ENCODE peak calls at places on chromosomes 5 and 9, in four cellular contexts. R is HEK293T, K is HepG2, N is K562. F is an unnamed sample.

GRCh38 chr5:118441956-118442355 is 546.4 kb downstream of the DTWD2 start:
- DNase-seq in R (no peak), K (no peak), N (no peak), F (no peak)

GRCh38 chr9:93133641-93134017 is 422 bp downstream of the NINJ1 start:
- DNase-seq in R (peak), K (peak), N (peak), F (peak)

GRCh38 chr5:82540301-82540700 is 262.1 kb upstream of the RPS23 start:
- DNase-seq in R (no peak), K (no peak), N (no peak), F (no peak)

GRCh38 chr9:84710701-84711397 is 41.3 kb downstream of the NTRK2 start:
- DNase-seq in R (no peak), K (no peak), N (no peak), F (no peak)

GRCh38 chr9:83920469-83920941 is 727 bp downstream of the KIF27 start:
- DNase-seq in R (no peak), K (peak), N (peak), F (no peak)

GRCh38 chr5:170541146-170541769 is 37.4 kb downstream of the KCNIP1 start:
- DNase-seq in R (no peak), K (no peak), N (no peak), F (no peak)

GRCh38 chr5:92637247-92637646 is 943.8 kb downstream of the NR2F1-AS1 start:
- DNase-seq in R (no peak), K (no peak), N (no peak), F (no peak)

GRCh38 chr5:102068870-102069269 is 227.2 kb downstream of the SLCO4C1 start:
- DNase-seq in R (no peak), K (no peak), N (no peak), F (no peak)

GRCh38 chr5:34001231-34001935 is 6.5 kb downstream of the AMACR start:
- DNase-seq in R (no peak), K (peak), N (no peak), F (no peak)

GRCh38 chr5:175778951-175779475 is 92.4 kb upstream of the CPLX2 start:
- DNase-seq in R (no peak), K (peak), N (no peak), F (no peak)

GRCh38 chr5:118553662-118554061 is 434.7 kb downstream of the DTWD2 start:
- DNase-seq in R (no peak), K (no peak), N (no peak), F (no peak)

GRCh38 chr9:111658943-111659342 is 2.5 kb upstream of the GNG10 start:
- DNase-seq in R (no peak), K (no peak), N (no peak), F (no peak)

GRCh38 chr5:604391-604831 is 7.7 kb upstream of the CEP72 start:
- DNase-seq in R (no peak), K (no peak), N (no peak), F (no peak)

GRCh38 chr9:21931428-21931827 is 62.8 kb downstream of the CDKN2A start:
- DNase-seq in R (no peak), K (no peak), N (no peak), F (no peak)

GRCh38 chr9:72473474-72474241 is 47.8 kb upstream of the TMC1 start:
- DNase-seq in R (no peak), K (no peak), N (no peak), F (no peak)

GRCh38 chr9:136023401-136024225 is 62.4 kb upstream of the UBAC1 start:
- DNase-seq in R (no peak), K (no peak), N (no peak), F (peak)

GRCh38 chr5:59171131-59171530 is 588.3 kb downstream of the RAB3C start:
- DNase-seq in R (no peak), K (no peak), N (no peak), F (no peak)

GRCh38 chr5:59173568-59173967 is 590.7 kb downstream of the RAB3C start:
- DNase-seq in R (no peak), K (no peak), N (no peak), F (no peak)

GRCh38 chr5:59178071-59178470 is 595.2 kb downstream of the RAB3C start:
- DNase-seq in R (no peak), K (no peak), N (no peak), F (no peak)

GRCh38 chr5:59177644-59178043 is 594.8 kb downstream of the RAB3C start:
- DNase-seq in R (no peak), K (no peak), N (no peak), F (no peak)

GRCh38 chr5:59174248-59174844 is 591.5 kb downstream of the RAB3C start:
- DNase-seq in R (peak), K (peak), N (no peak), F (no peak)
- TF ChIP-seq ELF4 in R (no peak), K (no peak), N (no peak), F (no peak)

DNA sequence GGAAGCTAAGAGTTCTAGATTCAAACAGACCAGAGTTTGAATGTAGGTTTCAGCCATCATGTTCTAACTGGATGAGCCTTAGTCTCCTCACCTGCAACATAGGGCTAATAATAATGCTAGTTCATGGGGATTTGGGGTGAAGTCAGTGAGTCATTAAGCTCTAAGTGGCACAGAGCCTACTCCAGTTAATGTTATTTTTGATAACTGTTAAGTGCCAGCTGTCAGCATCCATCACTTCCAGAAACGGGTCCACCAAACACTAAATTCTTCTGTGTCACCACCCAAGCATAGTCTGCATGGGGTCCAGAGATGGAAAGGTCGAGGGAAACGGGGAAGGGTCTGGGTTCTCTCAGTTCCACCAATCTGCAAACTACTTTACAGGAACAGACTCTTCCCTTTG is 1.8 kb upstream of the TSC1 start:
- DNase-seq in R (no peak), K (no peak), N (no peak), F (no peak)
- TF ChIP-seq ELF4 in R (no peak), K (no peak), N (no peak), F (no peak)

DNA sequence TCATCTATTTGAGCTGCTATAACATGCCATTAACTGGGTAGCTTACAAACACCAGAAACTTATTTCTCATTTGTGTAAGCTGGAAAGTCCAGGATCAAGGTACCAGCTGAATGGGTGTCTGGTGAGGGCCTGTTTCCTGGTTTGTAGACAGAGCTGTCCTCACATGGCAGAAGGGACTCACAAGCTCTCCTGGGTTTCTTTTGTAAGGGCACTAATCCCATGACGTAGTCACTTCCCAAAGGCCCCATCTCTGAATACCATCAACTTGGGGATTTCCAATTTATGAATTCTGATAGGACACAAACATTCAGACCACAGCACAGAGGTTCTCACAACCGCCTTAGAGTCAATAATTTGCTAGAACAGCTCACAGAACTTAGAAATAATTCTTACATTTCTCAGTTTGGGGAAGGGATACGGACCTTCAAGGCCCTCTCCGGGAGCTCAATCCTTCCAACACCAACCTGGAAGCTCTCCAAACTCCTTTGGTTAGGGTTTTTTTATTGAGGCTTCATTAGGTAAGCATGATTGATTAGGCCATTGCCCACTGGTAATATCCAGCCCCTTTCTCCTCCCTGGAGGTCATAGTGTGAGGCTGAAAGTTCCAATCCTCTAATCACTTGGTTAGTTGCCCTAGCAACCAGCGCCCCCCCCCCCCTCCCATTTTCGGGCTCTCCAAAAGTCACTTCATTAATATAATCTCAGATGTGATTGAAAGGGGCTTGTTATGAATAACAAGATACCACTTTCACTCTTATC is 7.6 kb upstream of the DNAJA1 start:
- DNase-seq in R (no peak), K (no peak), N (no peak), F (no peak)
- TF ChIP-seq ELF4 in R (no peak), K (no peak), N (no peak), F (no peak)

GRCh38 chr9:134060546-134060945 is 7.3 kb downstream of the BRD3 start:
- DNase-seq in R (no peak), K (no peak), N (no peak), F (no peak)
- TF ChIP-seq ELF4 in R (no peak), K (no peak), N (no peak), F (no peak)

GRCh38 chr9:113695901-113696300 is 180.2 kb upstream of the ZNF618 start:
- DNase-seq in R (no peak), K (no peak), N (no peak), F (no peak)
- TF ChIP-seq ELF4 in R (no peak), K (no peak), N (no peak), F (no peak)

GRCh38 chr9:96047741-96048115 is 172.2 kb downstream of the ERCC6L2 start:
- DNase-seq in R (no peak), K (no peak), N (no peak), F (no peak)

GRCh38 chr9:96040591-96041461 is 165.3 kb downstream of the ERCC6L2 start:
- DNase-seq in R (no peak), K (peak), N (no peak), F (no peak)

GRCh38 chr9:96047116-96047639 is 171.7 kb downstream of the ERCC6L2 start:
- DNase-seq in R (no peak), K (no peak), N (no peak), F (no peak)

GRCh38 chr9:96045811-96046210 is 170.3 kb downstream of the ERCC6L2 start:
- DNase-seq in R (no peak), K (no peak), N (no peak), F (no peak)

GRCh38 chr9:96044401-96044800 is 168.9 kb downstream of the ERCC6L2 start:
- DNase-seq in R (no peak), K (no peak), N (no peak), F (no peak)
- TF ChIP-seq ELF4 in R (no peak), K (no peak), N (no peak), F (no peak)

GRCh38 chr5:7875151-7875550 is 6.2 kb downstream of the MTRR start:
- DNase-seq in R (no peak), K (no peak), N (no peak), F (no peak)

GRCh38 chr5:7877851-7878250 is 8.9 kb downstream of the MTRR start:
- DNase-seq in R (no peak), K (peak), N (no peak), F (no peak)

GRCh38 chr5:7874639-7875038 is 5.7 kb downstream of the MTRR start:
- DNase-seq in R (no peak), K (no peak), N (no peak), F (no peak)

GRCh38 chr5:7878381-7878873 is 9.5 kb downstream of the MTRR start:
- DNase-seq in R (no peak), K (peak), N (no peak), F (no peak)

GRCh38 chr5:7876867-7877266 is 7.9 kb downstream of the MTRR start:
- DNase-seq in R (no peak), K (no peak), N (no peak), F (no peak)
- TF ChIP-seq ELF4 in R (no peak), K (no peak), N (no peak), F (no peak)

GRCh38 chr5:89133975-89134374 is 251.0 kb upstream of the MEF2C start:
- DNase-seq in R (no peak), K (no peak), N (no peak), F (no peak)
- TF ChIP-seq ELF4 in R (no peak), K (no peak), N (no peak), F (no peak)

GRCh38 chr5:10611290-10611689 is 47.4 kb downstream of the ANKRD33B start:
- DNase-seq in R (no peak), K (no peak), N (no peak), F (no peak)
- TF ChIP-seq ELF4 in R (no peak), K (no peak), N (no peak), F (no peak)

GRCh38 chr5:140328036-140328764 is 18.2 kb downstream of the HBEGF start:
- DNase-seq in R (no peak), K (peak), N (no peak), F (no peak)
- TF ChIP-seq ELF4 in R (no peak), K (no peak), N (no peak), F (no peak)